ENCODE peak calls at places on chromosomes 4 and X, in eight cellular contexts. T, D, J, G, A, P, F and I are unnamed samples.

GRCh38 chr4:57199267-57199666 is 89.1 kb upstream of the IGFBP7 start:
- DNase-seq in T (no peak), D (no peak), J (no peak), G (no peak), A (no peak), P (no peak), F (no peak), I (no peak)

GRCh38 chr4:110926841-110927400 is 304.0 kb upstream of the PITX2 start:
- DNase-seq in T (peak; percentile 47), D (no peak), J (no peak), G (no peak), A (no peak), P (peak; percentile 47), F (peak; percentile 8), I (no peak)

GRCh38 chr4:18930487-18930886 is 908.9 kb upstream of the LCORL start:
- DNase-seq in T (no peak), D (peak; percentile 21), J (no peak), G (no peak), A (no peak), P (no peak), F (no peak), I (no peak)

GRCh38 chr4:12987284-12987683 is 496.9 kb downstream of the RAB28 start:
- DNase-seq in T (no peak), D (no peak), J (no peak), G (no peak), A (no peak), P (peak; percentile 14), F (no peak), I (no peak)

GRCh38 chrX:36583674-36584073 is 424.5 kb upstream of the FAM47C start:
- DNase-seq in T (no peak), D (no peak), J (no peak), G (no peak), A (no peak), P (no peak), F (no peak), I (no peak)

GRCh38 chrX:24426921-24427746 is 38.0 kb upstream of the PDK3 start:
- DNase-seq in T (no peak), D (no peak), J (no peak), G (no peak), A (no peak), P (peak; percentile 3), F (no peak), I (no peak)

GRCh38 chr4:53132117-53132889 is 233.6 kb downstream of the SCFD2 start:
- DNase-seq in T (no peak), D (no peak), J (no peak), G (no peak), A (no peak), P (peak; percentile 2), F (no peak), I (no peak)

GRCh38 chr4:96354036-96354712 is 514.3 kb downstream of the PDHA2 start:
- DNase-seq in T (no peak), D (no peak), J (peak; percentile 10), G (no peak), A (peak; percentile 9), P (peak; percentile 43), F (no peak), I (no peak)

GRCh38 chrX:73944582-73944947 is 359.4 kb upstream of the ZCCHC13 start:
- DNase-seq in T (no peak), D (no peak), J (no peak), G (no peak), A (no peak), P (peak; percentile 43), F (no peak), I (no peak)

GRCh38 chr4:13331827-13332226 is 152.3 kb downstream of the RAB28 start:
- DNase-seq in T (no peak), D (no peak), J (no peak), G (no peak), A (no peak), P (peak; percentile 45), F (no peak), I (no peak)

GRCh38 chrX:146658379-146658778 is 151.2 kb upstream of the CXorf51B start:
- DNase-seq in T (no peak), D (no peak), J (no peak), G (no peak), A (no peak), P (no peak), F (no peak), I (no peak)

GRCh38 chr4:107757860-107758476 is 37.9 kb upstream of the PAPSS1 start:
- DNase-seq in T (no peak), D (peak; percentile 36), J (no peak), G (no peak), A (peak; percentile 33), P (peak; percentile 58), F (peak; percentile 16), I (no peak)